ENCODE peak calls at places on chromosomes 3 and 15, in seven cellular contexts. J is transverse colon, U is SK-N-SH, Y is H9, X is stomach, T is breast epithelium, F is mucosa of descending colon. O is an unnamed sample.

GRCh38 chr3:171459130-171459941 is 869 bp downstream of the TNIK start:
- DNase-seq in Y (peak; percentile 53), J (peak; percentile 76), T (no peak), U (peak; percentile 63), F (peak; percentile 80), X (peak; percentile 38), O (peak; percentile 41)

GRCh38 chr3:42014949-42015533 is 53.1 kb upstream of the ULK4 start:
- DNase-seq in J (peak; percentile 55), U (peak; percentile 36), Y (no peak), F (peak; percentile 74), X (peak; percentile 37), T (no peak), O (peak; percentile 40)

GRCh38 chr3:55735976-55736375 is 248.9 kb upstream of the WNT5A start:
- DNase-seq in T (no peak), X (no peak), Y (no peak), J (no peak), F (no peak), U (no peak), O (no peak)

GRCh38 chr3:152040319-152040718 is 166.9 kb downstream of the SUCNR1 start:
- DNase-seq in F (no peak), Y (no peak), U (no peak), J (no peak), X (no peak), T (no peak), O (no peak)

GRCh38 chr3:102533784-102534183 is 99.0 kb downstream of the ZPLD1 start:
- DNase-seq in Y (no peak), J (no peak), X (no peak), U (no peak), T (no peak), F (no peak), O (no peak)

GRCh38 chr3:62556121-62556520 is 182.8 kb upstream of the FEZF2 start:
- DNase-seq in F (no peak), J (no peak), Y (peak; percentile 53), T (no peak), U (no peak), X (no peak), O (no peak)

GRCh38 chr15:63834500-63835210 is 907 bp upstream of the HERC1 start:
- DNase-seq in T (no peak), J (no peak), F (no peak), U (no peak), X (no peak), Y (peak; percentile 31), O (no peak)

GRCh38 chr15:78810377-78811123 is 714 bp downstream of the ADAMTS7 start:
- DNase-seq in Y (peak; percentile 45), T (no peak), U (peak; percentile 85), J (peak; percentile 50), X (peak; percentile 67), F (no peak), O (peak; percentile 54)

GRCh38 chr3:90091557-90091956 is 984.1 kb downstream of the EPHA3 start:
- DNase-seq in F (no peak), J (peak; percentile 8), X (no peak), T (no peak), U (peak; percentile 5), Y (peak; percentile 43), O (no peak)

DNA sequence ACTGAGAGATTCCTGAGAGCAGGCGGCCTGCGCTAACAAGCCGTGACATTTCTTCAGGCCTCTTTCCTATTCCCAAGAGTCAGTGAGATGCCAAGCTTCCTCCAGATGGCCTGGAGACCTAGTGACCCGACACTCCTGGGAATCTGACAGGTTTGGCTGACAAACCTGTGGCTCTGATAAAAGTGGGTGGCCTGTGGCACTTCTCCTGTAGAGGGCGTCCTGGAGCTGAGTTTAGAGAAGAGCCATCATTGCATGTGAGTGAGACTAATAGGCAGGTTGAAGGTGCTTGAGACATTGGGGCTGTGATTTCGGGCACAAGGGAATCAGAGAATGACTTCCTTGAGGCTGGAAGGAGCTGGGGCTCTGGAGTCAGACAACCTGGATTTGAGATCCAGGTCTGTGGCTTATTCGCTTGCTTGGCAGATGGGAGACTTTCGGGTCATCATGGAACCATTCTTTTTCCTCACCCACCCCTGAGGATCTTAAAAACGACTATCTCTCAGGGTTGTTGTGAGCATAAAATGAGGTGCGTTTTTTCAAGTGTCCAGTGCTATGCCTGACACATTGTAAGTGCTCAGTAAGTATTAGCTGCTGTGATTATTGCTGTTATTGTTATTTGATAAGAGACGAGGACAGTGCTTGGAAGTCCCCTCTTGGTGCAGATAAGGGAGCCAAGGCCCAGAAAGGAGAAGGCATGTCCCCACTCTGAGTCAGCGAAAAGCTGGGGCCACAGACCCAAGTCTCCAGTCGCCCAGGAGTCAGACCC is 77.2 kb downstream of the SCN10A start:
- DNase-seq in Y (peak; percentile 92), J (peak; percentile 28), U (peak; percentile 70), T (no peak), F (no peak), X (no peak), O (no peak)
- TF ChIP-seq CTCF in Y (peak; percentile 89), J (peak; percentile 17), U (peak; percentile 78), T (no peak), F (no peak), X (no peak), O (no peak)

GRCh38 chr3:13069495-13069894 is 3.7 kb downstream of the IQSEC1 start:
- DNase-seq in Y (no peak), F (no peak), T (no peak), U (no peak), J (peak; percentile 37), X (no peak), O (no peak)
- H3K9me3 ChIP-seq in Y (no peaks in the 10 kb centered on the region), F (no peaks in the 10 kb centered on the region), T (no peaks in the 10 kb centered on the region), U (no peaks in the 10 kb centered on the region), J (no peaks in the 10 kb centered on the region), X (no peaks in the 10 kb centered on the region), O (no peaks in the 10 kb centered on the region)

DNA sequence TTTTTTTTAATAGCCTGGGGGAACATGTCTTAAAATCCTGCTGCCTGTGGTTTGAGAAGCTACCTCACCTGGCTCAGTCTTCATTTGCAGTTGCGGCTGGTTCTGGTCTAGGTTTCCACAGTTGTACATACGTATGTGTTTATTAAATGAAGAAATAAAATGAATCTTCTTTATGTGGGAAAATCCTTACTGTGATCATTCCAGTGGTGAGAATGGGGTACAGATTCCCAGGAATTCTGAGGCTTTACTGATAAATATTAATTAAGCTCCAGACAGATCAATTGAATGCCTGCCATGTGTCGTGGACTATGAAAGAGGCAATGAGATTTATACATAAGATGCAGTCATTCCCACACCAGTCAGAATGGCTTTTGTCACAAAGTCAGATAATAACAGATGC is 356.1 kb upstream of the GRM7 start:
- DNase-seq in F (no peak), Y (no peak), U (no peak), X (no peak), T (no peak), J (no peak), O (no peak)
- H3K4me1 ChIP-seq in F (no peaks in the 10 kb centered on the region), Y (no peaks in the 10 kb centered on the region), U (no peaks in the 10 kb centered on the region), X (no peaks in the 10 kb centered on the region), T (no peaks in the 10 kb centered on the region), J (no peaks in the 10 kb centered on the region), O (no peaks in the 10 kb centered on the region)

DNA sequence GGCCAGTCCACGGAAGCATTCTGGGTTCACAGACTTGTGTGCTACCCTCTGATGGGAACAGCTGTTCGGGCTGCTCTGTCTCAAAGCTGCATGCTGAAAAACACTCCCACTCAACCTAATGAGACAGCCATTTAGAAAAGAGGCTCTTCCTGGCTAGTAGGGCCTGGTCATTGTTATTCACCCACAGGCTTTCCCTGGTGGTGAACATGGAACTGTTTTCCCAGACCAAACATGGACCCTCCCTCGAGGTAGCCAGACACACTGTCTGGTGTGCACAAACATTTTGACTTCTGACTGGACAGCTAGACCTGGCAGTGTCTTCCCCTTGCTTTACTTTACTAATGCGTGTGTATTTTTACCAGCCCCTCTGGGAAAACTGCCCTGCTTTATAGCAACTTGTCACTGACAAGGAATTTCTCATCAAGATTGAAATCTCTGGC is 39.0 kb downstream of the MECOM start:
- DNase-seq in F (no peak), J (no peak), X (no peak), T (no peak), Y (no peak), U (peak; percentile 30), O (no peak)
- TF ChIP-seq CTCF in F (no peak), J (no peak), X (no peak), T (no peak), Y (no peak), U (no peak), O (no peak)

DNA sequence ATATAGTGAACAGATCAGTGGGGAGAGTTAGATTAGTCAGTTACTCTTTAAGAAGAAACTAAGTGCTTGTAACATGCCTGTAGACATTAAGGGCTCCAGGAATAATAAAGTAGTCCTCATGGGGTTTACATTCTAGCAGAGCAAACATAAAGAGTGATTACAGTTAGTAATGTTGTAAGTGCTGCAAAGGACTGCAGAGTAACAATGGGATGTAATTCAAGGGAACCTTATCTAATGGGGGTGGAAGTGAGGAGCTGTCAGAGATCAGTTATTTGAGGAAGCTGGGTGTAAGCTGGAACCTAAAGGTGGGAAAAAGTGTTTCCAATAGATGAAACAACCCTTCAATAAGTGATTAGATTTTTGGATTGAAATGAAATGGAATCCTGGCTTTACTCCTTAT is 67.6 kb downstream of the ARIH1 start:
- DNase-seq in X (no peak), Y (no peak), J (no peak), U (no peak), T (no peak), F (no peak), O (no peak)
- H3K9me3 ChIP-seq in X (peaks cover 11% of the 10 kb centered on the region), Y (peaks cover 5% of the 10 kb centered on the region), J (peaks cover 8% of the 10 kb centered on the region), U (peaks cover 17% of the 10 kb centered on the region), T (peaks cover 8% of the 10 kb centered on the region), F (peaks cover 9% of the 10 kb centered on the region), O (no peaks in the 10 kb centered on the region)

DNA sequence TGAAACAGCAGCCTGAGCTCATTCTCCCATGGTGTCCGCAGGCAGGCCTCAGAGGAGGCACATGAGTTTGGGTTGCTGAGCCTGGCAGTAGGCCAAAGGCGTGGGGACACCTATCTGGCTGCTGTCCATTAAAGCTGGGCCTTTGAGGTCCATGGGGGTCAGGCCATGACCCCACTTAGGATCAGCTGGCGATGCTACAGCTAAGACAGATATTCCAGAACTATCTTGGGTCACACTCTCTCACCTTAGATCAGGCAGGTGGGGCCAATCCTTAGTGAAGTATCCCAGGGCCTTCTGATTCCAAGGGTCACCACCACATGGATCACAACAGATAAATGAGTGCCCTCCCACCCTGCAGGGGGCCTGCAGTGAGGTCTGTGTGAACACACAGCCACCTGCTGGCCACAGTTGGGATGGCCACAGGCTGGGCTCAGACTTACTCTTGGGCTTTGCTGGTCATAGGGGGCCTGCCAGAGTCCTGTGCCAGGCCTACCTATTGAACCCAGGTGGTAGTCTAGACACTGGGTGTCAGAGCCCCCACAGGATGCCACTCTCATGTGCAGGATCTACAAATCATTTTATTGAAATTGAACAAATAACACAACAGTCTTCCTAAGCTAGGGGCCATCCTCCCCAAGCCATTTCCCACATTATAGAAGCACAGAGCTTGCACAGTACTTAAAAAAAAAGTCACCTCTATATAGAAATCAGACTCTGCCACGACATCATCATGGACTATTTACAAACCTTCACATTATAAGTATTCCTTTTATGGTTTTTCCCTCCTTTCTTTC is 2.0 kb upstream of the HYAL2 start:
- DNase-seq in Y (peak; percentile 90), T (no peak), F (peak; percentile 72), J (peak; percentile 65), U (peak; percentile 85), X (peak; percentile 69), O (no peak)
- H3K4me1 ChIP-seq in Y (peaks cover 6% of the 10 kb centered on the region), T (peaks cover 29% of the 10 kb centered on the region), F (peaks cover 32% of the 10 kb centered on the region), J (peaks cover 49% of the 10 kb centered on the region), U (peaks cover 35% of the 10 kb centered on the region), X (peaks cover 41% of the 10 kb centered on the region), O (peaks cover 3% of the 10 kb centered on the region)

GRCh38 chr3:9600597-9600996 is 47.0 kb upstream of the LHFPL4 start:
- DNase-seq in U (peak; percentile 73), Y (no peak), J (peak; percentile 67), F (peak; percentile 57), X (peak; percentile 74), T (no peak), O (peak; percentile 38)
- TF ChIP-seq CTCF in U (no peak), Y (no peak), J (no peak), F (no peak), X (no peak), T (no peak), O (no peak)